ENCODE peak calls at places on chromosome 18, in seven cellular contexts. S, Q, C, J, Y, F and A are unnamed samples. For H3K27me3, the result is how much of the 10 kb centered on the place peaks cover.

GRCh38 chr18:63410792-63411191 is 11.5 kb downstream of the VPS4B start:
- DNase-seq in S (no peak), Q (no peak), C (no peak), J (no peak), Y (no peak), F (no peak), A (no peak)

GRCh38 chr18:78884502-78884901 is 95.1 kb upstream of the SALL3 start:
- DNase-seq in S (no peak), Q (peak), C (no peak), J (no peak), Y (no peak), F (no peak), A (no peak)

GRCh38 chr18:76256897-76257500 is 238.0 kb downstream of the ZNF516 start:
- DNase-seq in S (no peak), Q (peak), C (no peak), J (no peak), Y (no peak), F (no peak), A (no peak)

GRCh38 chr18:68667121-68667520 is 47.8 kb downstream of the TMX3 start:
- DNase-seq in S (no peak), Q (no peak), C (no peak), J (no peak), Y (no peak), F (no peak), A (no peak)

GRCh38 chr18:908631-909621 is 4.3 kb downstream of the ADCYAP1 start:
- DNase-seq in S (no peak), Q (peak), C (no peak), J (peak), Y (no peak), F (no peak), A (no peak)

GRCh38 chr18:61764381-61764780 is 128.4 kb downstream of the RNF152 start:
- DNase-seq in S (no peak), Q (no peak), C (no peak), J (no peak), Y (peak), F (no peak), A (no peak)

GRCh38 chr18:61619783-61620182 is 273.0 kb downstream of the RNF152 start:
- DNase-seq in S (no peak), Q (no peak), C (no peak), J (no peak), Y (no peak), F (no peak), A (no peak)

GRCh38 chr18:58538604-58539386 is 90.1 kb downstream of the ALPK2 start:
- DNase-seq in S (no peak), Q (no peak), C (no peak), J (no peak), Y (no peak), F (no peak), A (no peak)

GRCh38 chr18:75844102-75844604 is 416.6 kb upstream of the SMIM21 start:
- DNase-seq in S (no peak), Q (peak), C (no peak), J (no peak), Y (no peak), F (no peak), A (no peak)

GRCh38 chr18:13587937-13588336 is 138.4 kb downstream of the FAM210A start:
- DNase-seq in S (no peak), Q (no peak), C (no peak), J (no peak), Y (no peak), F (no peak), A (no peak)

GRCh38 chr18:58960946-58961722 is 96.5 kb downstream of the ZNF532 start:
- DNase-seq in S (no peak), Q (peak), C (no peak), J (no peak), Y (no peak), F (no peak), A (no peak)

GRCh38 chr18:57029761-57030160 is 117.1 kb upstream of the BOD1L2 start:
- DNase-seq in S (no peak), Q (peak), C (no peak), J (no peak), Y (no peak), F (no peak), A (no peak)

GRCh38 chr18:75376004-75376403 is 51.5 kb downstream of the SMIM21 start:
- DNase-seq in S (no peak), Q (no peak), C (no peak), J (no peak), Y (no peak), F (no peak), A (no peak)

GRCh38 chr18:457120-457519 is 43.4 kb downstream of the COLEC12 start:
- DNase-seq in S (no peak), Q (peak), C (no peak), J (peak), Y (no peak), F (no peak), A (no peak)

GRCh38 chr18:731185-731584 is 18.8 kb upstream of the ENOSF1 start:
- DNase-seq in S (no peak), Q (no peak), C (no peak), J (no peak), Y (no peak), F (no peak), A (no peak)

GRCh38 chr18:63307555-63308200 is 11.9 kb downstream of the BCL2 start:
- DNase-seq in S (no peak), Q (no peak), C (no peak), J (no peak), Y (no peak), F (no peak), A (no peak)

GRCh38 chr18:6370886-6371635 is 43.6 kb downstream of the L3MBTL4 start:
- DNase-seq in S (no peak), Q (no peak), C (peak), J (no peak), Y (no peak), F (no peak), A (no peak)

GRCh38 chr18:45993441-45993840 is 26.3 kb upstream of the EPG5 start:
- DNase-seq in S (peak), Q (no peak), C (no peak), J (no peak), Y (no peak), F (no peak), A (peak)

GRCh38 chr18:3002766-3003165 is 10.2 kb downstream of the LPIN2 start:
- DNase-seq in S (no peak), Q (no peak), C (no peak), J (no peak), Y (no peak), F (no peak), A (no peak)

DNA sequence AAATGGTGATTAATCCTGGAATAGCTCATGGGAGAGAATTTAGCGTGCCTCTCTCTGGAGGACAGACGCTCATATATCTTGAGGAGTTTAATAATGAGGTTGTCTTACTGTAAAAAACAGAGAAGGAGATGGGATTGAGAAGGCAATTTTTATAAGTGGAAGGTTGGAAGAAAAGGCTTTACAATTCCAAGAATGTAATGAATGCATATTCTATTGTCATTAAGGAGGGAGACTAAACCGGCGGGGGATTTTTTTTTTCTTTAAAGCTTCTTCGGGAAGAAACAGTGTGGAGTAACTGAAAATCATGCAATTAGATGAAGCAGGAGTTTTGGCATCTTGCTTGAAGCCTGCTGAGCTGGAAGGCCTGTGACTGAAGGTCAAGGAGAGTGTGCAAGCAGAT is 124.3 kb downstream of the HRH4 start:
- DNase-seq in S (no peak), Q (no peak), C (no peak), J (no peak), Y (no peak), F (no peak), A (no peak)
- H3K27me3 ChIP-seq in S (under half), Q (under half), C (under half), J (under half), Y (under half), F (under half), A (under half)

GRCh38 chr18:10745971-10746370 is 220.1 kb downstream of the NAPG start:
- DNase-seq in S (no peak), Q (no peak), C (no peak), J (no peak), Y (no peak), F (no peak), A (no peak)
- H3K27me3 ChIP-seq in S (under half), Q (under half), C (under half), J (under half), Y (under half), F (under half), A (under half)

GRCh38 chr18:26546170-26546874 is 2.0 kb downstream of the KCTD1 start:
- DNase-seq in S (no peak), Q (no peak), C (no peak), J (no peak), Y (no peak), F (no peak), A (no peak)

GRCh38 chr18:26545737-26546136 is 2.6 kb downstream of the KCTD1 start:
- DNase-seq in S (no peak), Q (no peak), C (no peak), J (no peak), Y (no peak), F (no peak), A (no peak)

GRCh38 chr18:26544459-26544858 is 3.9 kb downstream of the KCTD1 start:
- DNase-seq in S (no peak), Q (no peak), C (no peak), J (no peak), Y (no peak), F (no peak), A (no peak)

GRCh38 chr18:26546875-26547301 is 1.5 kb downstream of the KCTD1 start:
- DNase-seq in S (no peak), Q (peak), C (no peak), J (peak), Y (no peak), F (peak), A (no peak)

GRCh38 chr18:26545335-26545734 is 3.0 kb downstream of the KCTD1 start:
- DNase-seq in S (no peak), Q (no peak), C (no peak), J (no peak), Y (no peak), F (no peak), A (no peak)
- H3K27me3 ChIP-seq in S (under half), Q (under half), C (under half), J (under half), Y (under half), F (under half), A (under half)

GRCh38 chr18:48613589-48613988 is 74.8 kb downstream of the CTIF start:
- DNase-seq in S (no peak), Q (no peak), C (no peak), J (no peak), Y (no peak), F (peak), A (no peak)
- H3K27me3 ChIP-seq in S (under half), Q (under half), C (under half), J (under half), Y (under half), F (under half), A (under half)